ENCODE peak calls at places on chromosome 1, in eight cellular contexts. L is HL-60; I is breast epithelium; O is neural progenitor cell; G is CD4-positive, CD25-positive, alpha-beta regulatory T cell; Y is CD8-positive, alpha-beta memory T cell; Z is cardiac muscle cell; M is kidney epithelial cell. R is an unnamed sample.

GRCh38 chr1:169601096-169601881 is 15.0 kb upstream of the F5 start:
- DNase-seq in L (no peak), I (no peak), O (peak), G (peak), Y (no peak), Z (peak), M (no peak), R (no peak)

GRCh38 chr1:8661185-8662110 is 156.0 kb downstream of the RERE start:
- DNase-seq in L (no peak), I (no peak), O (no peak), G (no peak), Y (no peak), Z (no peak), M (peak), R (peak)

GRCh38 chr1:9900142-9901043 is 9.7 kb downstream of the CTNNBIP1 start:
- DNase-seq in L (peak), I (no peak), O (no peak), G (no peak), Y (no peak), Z (peak), M (no peak), R (peak)

GRCh38 chr1:205772607-205773032 is 2.7 kb downstream of the RAB29 start:
- DNase-seq in L (no peak), I (no peak), O (no peak), G (no peak), Y (no peak), Z (no peak), M (no peak), R (no peak)

GRCh38 chr1:228920791-228921190 is 185.5 kb downstream of the RHOU start:
- DNase-seq in L (no peak), I (no peak), O (no peak), G (no peak), Y (no peak), Z (no peak), M (no peak), R (no peak)

GRCh38 chr1:217109928-217110327 is 386.7 kb upstream of the ESRRG start:
- DNase-seq in L (no peak), I (no peak), O (no peak), G (no peak), Y (no peak), Z (no peak), M (no peak), R (no peak)

GRCh38 chr1:200154069-200154767 is 126.7 kb downstream of the NR5A2 start:
- DNase-seq in L (peak), I (no peak), O (no peak), G (peak), Y (peak), Z (no peak), M (no peak), R (no peak)

GRCh38 chr1:37474697-37475379 is 458 bp downstream of the ZC3H12A start:
- DNase-seq in L (no peak), I (peak), O (no peak), G (peak), Y (no peak), Z (peak), M (no peak), R (no peak)

GRCh38 chr1:24290933-24291487 is 28.1 kb upstream of the GRHL3 start:
- DNase-seq in L (no peak), I (no peak), O (no peak), G (no peak), Y (no peak), Z (no peak), M (no peak), R (no peak)

GRCh38 chr1:54884135-54884586 is 2.8 kb downstream of the DHCR24 start:
- DNase-seq in L (no peak), I (no peak), O (no peak), G (no peak), Y (no peak), Z (no peak), M (no peak), R (no peak)

GRCh38 chr1:54882483-54882882 is 4.5 kb downstream of the DHCR24 start:
- DNase-seq in L (peak), I (no peak), O (no peak), G (no peak), Y (no peak), Z (no peak), M (no peak), R (no peak)

GRCh38 chr1:54885237-54885679 is 1.7 kb downstream of the DHCR24 start:
- DNase-seq in L (no peak), I (no peak), O (no peak), G (no peak), Y (no peak), Z (no peak), M (no peak), R (no peak)

GRCh38 chr1:54884768-54885167 is 2.2 kb downstream of the DHCR24 start:
- DNase-seq in L (peak), I (no peak), O (no peak), G (no peak), Y (no peak), Z (no peak), M (no peak), R (no peak)

GRCh38 chr1:54883349-54884102 is 3.5 kb downstream of the DHCR24 start:
- DNase-seq in L (peak), I (peak), O (no peak), G (no peak), Y (no peak), Z (no peak), M (no peak), R (no peak)
- H3K4me3 ChIP-seq in L (no peak), I (peak), O (no peak), G (no peak), Y (no peak), Z (no peak), M (no peak), R (no peak)

DNA sequence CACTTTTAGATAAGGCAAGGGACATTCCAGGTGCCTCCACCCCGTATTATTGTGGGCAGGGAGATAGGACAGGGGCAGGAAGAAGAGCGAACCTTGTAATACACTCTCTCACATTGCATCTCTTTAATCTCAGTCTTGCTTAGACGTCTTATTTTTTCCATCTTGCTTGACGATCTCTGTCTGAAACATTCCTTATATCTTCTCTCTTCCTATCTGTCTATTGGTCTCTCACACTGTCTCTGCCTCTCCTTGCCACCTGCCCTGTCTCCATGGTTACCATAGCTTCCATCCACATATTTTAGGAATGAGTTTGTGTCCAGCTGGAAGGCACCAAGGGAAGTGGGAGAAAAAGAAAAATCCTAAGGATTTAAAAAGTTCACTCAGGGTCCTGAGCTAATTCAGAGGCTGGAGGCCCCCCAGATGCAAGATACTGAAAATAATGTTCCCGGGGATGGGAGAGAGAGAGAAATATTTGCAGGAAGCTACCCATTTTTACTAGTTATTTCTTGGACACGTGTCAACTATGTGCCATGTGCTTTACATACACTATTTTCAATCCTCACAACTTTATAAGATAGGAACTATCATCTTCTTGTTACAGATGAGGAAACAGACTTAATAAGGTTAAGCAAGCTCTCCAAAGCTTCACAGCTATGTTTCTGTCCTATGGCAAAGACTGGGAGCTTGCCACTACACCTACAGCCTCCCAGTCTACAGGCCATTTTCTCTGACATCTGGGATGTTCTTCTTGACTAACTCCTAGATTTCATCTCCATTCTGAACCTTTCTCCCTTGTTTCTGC is 956 bp downstream of the ANKRD34A start:
- DNase-seq in L (no peak), I (no peak), O (no peak), G (no peak), Y (no peak), Z (no peak), M (peak), R (no peak)
- H3K4me3 ChIP-seq in L (peak), I (peak), O (peak), G (peak), Y (peak), Z (peak), M (peak), R (no peak)

DNA sequence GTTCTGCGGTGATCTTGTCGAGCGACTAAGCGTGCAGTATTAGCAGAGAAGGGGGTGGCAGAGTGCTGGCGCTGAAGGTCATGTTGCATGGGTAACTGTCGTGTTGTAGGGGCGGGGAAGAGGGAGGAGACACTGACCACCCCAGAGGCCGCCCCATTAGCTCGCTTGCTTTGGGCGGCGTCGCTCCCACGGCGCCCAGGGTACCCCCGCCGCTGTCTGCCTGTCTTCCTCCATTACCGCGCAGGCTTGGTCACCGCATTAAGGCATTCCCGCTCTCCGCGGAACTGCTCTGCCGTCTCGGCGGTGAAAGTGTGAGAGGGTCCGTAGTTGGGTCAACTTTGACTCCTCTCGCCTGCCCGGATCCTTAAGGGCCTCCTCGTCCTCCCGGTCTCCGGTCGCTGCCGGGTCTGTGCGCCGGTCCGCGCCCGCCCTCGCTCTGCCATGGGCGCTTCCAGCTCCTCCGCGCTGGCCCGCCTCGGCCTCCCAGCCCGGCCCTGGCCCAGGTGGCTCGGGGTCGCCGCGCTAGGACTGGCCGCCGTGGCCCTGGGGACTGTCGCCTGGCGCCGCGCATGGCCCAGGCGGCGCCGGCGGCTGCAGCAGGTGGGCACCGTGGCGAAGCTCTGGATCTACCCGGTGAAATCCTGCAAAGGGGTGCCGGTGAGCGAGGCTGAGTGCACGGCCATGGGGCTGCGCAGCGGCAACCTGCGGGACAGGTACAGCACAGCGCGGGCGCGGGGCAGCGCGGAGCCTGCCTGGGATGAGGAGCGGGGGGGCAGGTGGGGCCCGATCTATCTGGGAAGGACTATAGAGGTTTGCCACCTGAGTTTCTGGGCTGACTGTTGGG is at the start of gene MTARC2:
- DNase-seq in L (no peak), I (peak), O (peak), G (no peak), Y (no peak), Z (peak), M (no peak), R (peak)
- H3K4me3 ChIP-seq in L (peak), I (peak), O (peak), G (no peak), Y (no peak), Z (peak), M (peak), R (peak)

GRCh38 chr1:209232759-209233158 is 350.8 kb upstream of the CAMK1G start:
- DNase-seq in L (no peak), I (no peak), O (no peak), G (no peak), Y (no peak), Z (no peak), M (no peak), R (no peak)

GRCh38 chr1:209229494-209230059 is 353.9 kb upstream of the CAMK1G start:
- DNase-seq in L (no peak), I (no peak), O (no peak), G (no peak), Y (no peak), Z (no peak), M (no peak), R (no peak)

GRCh38 chr1:209231476-209232156 is 351.9 kb upstream of the CAMK1G start:
- DNase-seq in L (no peak), I (no peak), O (no peak), G (no peak), Y (no peak), Z (no peak), M (no peak), R (peak)

GRCh38 chr1:209230319-209230718 is 353.2 kb upstream of the CAMK1G start:
- DNase-seq in L (no peak), I (no peak), O (no peak), G (no peak), Y (no peak), Z (no peak), M (no peak), R (no peak)

DNA sequence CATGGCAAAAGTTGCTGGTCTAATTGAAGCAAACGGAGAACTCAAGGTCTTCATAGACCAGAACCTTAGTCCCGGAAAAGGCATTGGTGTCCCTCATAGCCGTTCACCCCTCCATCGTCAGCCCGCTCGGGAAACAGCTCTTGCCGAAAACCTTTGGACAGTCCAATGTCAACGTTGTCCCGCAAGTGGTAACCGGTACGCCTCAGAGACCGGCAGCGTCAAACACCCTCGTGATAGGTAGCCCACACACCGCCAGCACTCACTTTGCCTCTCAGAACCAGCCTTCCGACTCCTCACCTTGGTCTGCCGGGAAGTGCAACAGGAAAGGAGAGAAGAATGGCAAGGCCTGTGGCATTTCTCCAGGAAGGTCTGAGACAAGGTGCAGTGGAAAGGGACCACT is 351.3 kb upstream of the CAMK1G start:
- DNase-seq in L (no peak), I (no peak), O (no peak), G (no peak), Y (no peak), Z (no peak), M (no peak), R (no peak)
- H3K4me3 ChIP-seq in L (no peak), I (no peak), O (no peak), G (no peak), Y (no peak), Z (no peak), M (no peak), R (no peak)

DNA sequence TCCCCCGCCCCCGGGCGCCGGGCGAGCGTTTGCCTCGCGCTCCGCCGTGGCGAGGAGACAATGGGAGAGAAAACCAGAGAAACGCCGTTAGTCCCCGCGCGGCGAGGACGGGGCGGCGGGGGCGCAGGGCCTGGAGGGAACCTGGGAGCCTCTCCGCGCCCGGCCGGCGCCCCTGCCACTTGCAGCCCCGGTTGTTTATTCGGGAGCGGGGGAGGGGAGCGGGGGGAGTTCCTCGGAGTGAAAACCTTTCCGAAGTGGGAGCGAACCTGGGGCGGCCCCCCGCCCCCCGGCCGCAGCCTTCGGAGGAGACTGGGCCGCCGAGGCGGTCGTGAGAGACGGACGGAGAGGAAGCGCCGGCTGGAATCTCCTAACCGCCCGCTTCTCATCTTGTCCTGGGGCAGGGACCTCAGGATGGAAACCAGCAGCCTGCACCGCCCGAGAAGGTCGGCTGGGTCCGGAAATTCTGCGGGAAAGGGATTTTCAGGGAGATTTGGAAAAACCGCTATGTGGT is 850 bp downstream of the PLEKHO1 start:
- DNase-seq in L (no peak), I (no peak), O (peak), G (no peak), Y (peak), Z (peak), M (no peak), R (peak)
- H3K4me3 ChIP-seq in L (peak), I (peak), O (peak), G (peak), Y (peak), Z (peak), M (peak), R (peak)